ENCODE peak calls at places on chromosomes 6 and 20, in four cellular contexts. E is K562, X is A549, T is HepG2. P is an unnamed sample.

GRCh38 chr6:103699770-103700169 is 1159.9 kb downstream of the HACE1 start:
- DNase-seq in E (no peak), T (no peak), X (no peak), P (no peak)

GRCh38 chr6:129889580-129889979 is 28.5 kb upstream of the TMEM244 start:
- DNase-seq in X (no peak), E (no peak), T (no peak), P (no peak)

GRCh38 chr20:24969203-24970029 is 20.3 kb downstream of the CST7 start:
- DNase-seq in T (no peak), E (no peak), X (no peak), P (no peak)

GRCh38 chr6:156507656-156508055 is 269.5 kb upstream of the ARID1B start:
- DNase-seq in T (no peak), X (no peak), E (no peak), P (no peak)

GRCh38 chr20:63014710-63015109 is 7.9 kb upstream of the BHLHE23 start:
- DNase-seq in X (no peak), T (no peak), E (no peak), P (peak; percentile 74)

GRCh38 chr20:17611540-17612286 is 41.8 kb downstream of the DSTN start:
- DNase-seq in T (peak; percentile 65), E (no peak), X (peak; percentile 31), P (peak; percentile 61)

GRCh38 chr20:41738584-41739193 is 120.5 kb upstream of the CHD6 start:
- DNase-seq in T (peak; percentile 49), X (peak; percentile 29), E (peak; percentile 57), P (peak; percentile 71)

GRCh38 chr6:2770171-2770570 is 5.0 kb downstream of the WRNIP1 start:
- DNase-seq in E (peak; percentile 70), X (no peak), T (no peak), P (no peak)

GRCh38 chr6:53605543-53606235 is 59.9 kb downstream of the KLHL31 start:
- DNase-seq in X (no peak), E (no peak), T (no peak), P (no peak)

GRCh38 chr20:20860078-20860806 is 147.8 kb upstream of the RALGAPA2 start:
- DNase-seq in T (peak; percentile 87), E (peak; percentile 72), X (peak; percentile 92), P (peak; percentile 99)

GRCh38 chr6:163189609-163190008 is 224.9 kb upstream of the QKI start:
- DNase-seq in T (no peak), X (no peak), E (no peak), P (no peak)

GRCh38 chr20:25277941-25278521 is 30.1 kb downstream of the PYGB start:
- DNase-seq in T (no peak), X (no peak), E (no peak), P (peak; percentile 6)

GRCh38 chr6:93751969-93752368 is 332.6 kb upstream of the EPHA7 start:
- DNase-seq in E (no peak), T (no peak), X (no peak), P (no peak)

GRCh38 chr20:20233041-20233514 is 134.8 kb upstream of the INSM1 start:
- DNase-seq in E (no peak), X (no peak), T (no peak), P (no peak)

GRCh38 chr20:62890444-62890843 is 28.8 kb upstream of the TCFL5 start:
- DNase-seq in X (no peak), E (no peak), T (no peak), P (no peak)

GRCh38 chr6:147834377-147834776 is 325.9 kb downstream of the SAMD5 start:
- DNase-seq in T (no peak), X (no peak), E (no peak), P (no peak)

GRCh38 chr6:93017213-93017612 is 402.1 kb downstream of the EPHA7 start:
- DNase-seq in E (no peak), T (peak; percentile 2), X (no peak), P (peak; percentile 30)

GRCh38 chr6:317068-317451 is 24.8 kb downstream of the DUSP22 start:
- DNase-seq in T (no peak), X (no peak), E (no peak), P (no peak)

GRCh38 chr6:52089758-52090348 is 2.4 kb upstream of the PKHD1 start:
- DNase-seq in T (no peak), X (no peak), E (no peak), P (no peak)

GRCh38 chr6:13012271-13012670 is 295.7 kb downstream of the PHACTR1 start:
- DNase-seq in E (no peak), X (no peak), T (no peak), P (no peak)

GRCh38 chr6:162602759-162603158 is 124.8 kb downstream of the PRKN start:
- DNase-seq in E (no peak), X (no peak), T (no peak), P (no peak)

GRCh38 chr20:48710341-48711043 is 117.3 kb downstream of the PREX1 start:
- DNase-seq in X (no peak), T (no peak), E (no peak), P (no peak)

GRCh38 chr6:33007831-33008395 is 1.5 kb downstream of the HLA-DOA start:
- DNase-seq in T (no peak), E (no peak), X (no peak), P (no peak)

GRCh38 chr6:166763606-166764472 is 136.8 kb upstream of the RPS6KA2 start:
- DNase-seq in E (no peak), X (no peak), T (no peak), P (no peak)

GRCh38 chr6:15502451-15503345 is 160.1 kb downstream of the DTNBP1 start:
- DNase-seq in T (no peak), E (no peak), X (no peak), P (no peak)

GRCh38 chr6:168447741-168448140 is 6.8 kb downstream of the SMOC2 start:
- DNase-seq in X (no peak), E (no peak), T (no peak), P (no peak)

DNA sequence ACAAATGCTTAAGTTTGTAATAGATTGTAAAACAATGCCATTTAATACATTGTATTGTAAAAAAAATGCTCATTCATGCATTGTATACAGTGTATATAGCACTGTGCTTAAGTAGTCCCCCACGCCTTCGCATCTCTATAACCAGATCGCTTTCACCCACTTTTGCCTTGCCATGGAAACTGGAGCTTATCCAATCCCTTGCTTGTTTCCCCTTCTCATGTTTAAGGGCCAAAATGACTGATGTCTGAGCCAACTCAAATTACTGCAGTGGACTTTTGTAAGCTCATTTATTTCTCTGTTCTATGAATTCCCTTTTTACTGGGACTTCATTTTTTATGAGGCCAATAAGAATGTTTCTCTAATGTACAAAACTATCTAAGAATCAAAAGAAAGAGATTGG is 730.9 kb upstream of the GJE1 start:
- DNase-seq in E (no peak), T (no peak), X (no peak), P (no peak)
- TF ChIP-seq NR3C1 in E (no peak), T (no peak), X (no peak), P (no peak)

GRCh38 chr6:44102527-44102926 is 24.7 kb downstream of the MRPL14 start:
- DNase-seq in E (no peak), X (no peak), T (no peak), P (peak; percentile 45)
- TF ChIP-seq NR3C1 in E (no peak), X (no peak), T (no peak), P (no peak)

GRCh38 chr6:146429831-146430230 is 113.8 kb upstream of the RAB32 start:
- DNase-seq in E (no peak), X (no peak), T (no peak), P (no peak)

GRCh38 chr6:146434991-146435390 is 108.6 kb upstream of the RAB32 start:
- DNase-seq in E (no peak), X (no peak), T (no peak), P (no peak)

DNA sequence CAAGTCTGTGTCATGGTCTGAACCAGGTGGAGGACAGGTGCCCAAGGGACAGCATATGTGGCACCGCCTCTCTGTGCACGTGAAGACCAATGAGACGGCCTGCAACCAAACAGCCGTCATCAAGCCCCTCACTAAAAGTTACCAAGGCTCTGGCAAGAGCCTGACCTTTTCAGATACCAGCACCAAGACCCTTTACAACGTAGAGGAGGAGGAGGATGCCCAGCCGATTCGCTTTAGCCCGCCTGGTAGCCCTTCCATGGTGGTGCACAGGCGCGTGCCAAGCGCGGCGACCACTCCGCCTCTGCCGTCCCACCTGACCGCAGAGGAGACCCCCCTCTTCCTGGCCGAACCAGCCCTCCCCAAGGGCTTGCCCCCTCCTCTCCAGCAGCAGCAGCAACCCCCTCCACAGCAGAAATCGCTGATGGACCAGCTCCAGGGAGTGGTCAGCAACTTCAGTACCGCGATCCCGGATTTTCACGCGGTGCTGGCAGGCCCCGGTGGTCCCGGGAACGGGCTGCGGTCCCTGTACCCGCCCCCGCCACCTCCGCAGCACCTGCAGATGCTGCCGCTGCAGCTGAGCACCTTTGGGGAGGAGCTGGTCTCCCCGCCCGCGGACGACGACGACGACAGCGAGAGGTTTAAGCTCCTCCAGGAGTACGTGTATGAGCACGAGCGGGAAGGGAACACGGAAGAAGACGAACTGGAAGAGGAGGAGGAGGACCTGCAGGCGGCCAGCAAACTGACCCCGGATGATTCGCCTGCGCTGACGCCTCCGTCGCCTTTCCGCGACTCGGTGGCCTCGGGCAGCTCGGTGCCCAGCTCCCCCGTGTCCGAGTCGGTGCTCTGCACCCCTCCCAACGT is 109.5 kb upstream of the RAB32 start:
- DNase-seq in E (no peak), X (no peak), T (no peak), P (peak; percentile 53)
- TF ChIP-seq NR3C1 in E (no peak), X (no peak), T (no peak), P (no peak)

GRCh38 chr6:56475736-56476457 is 166.8 kb downstream of the DST start:
- DNase-seq in T (peak; percentile 7), E (no peak), X (no peak), P (no peak)
- TF ChIP-seq NR3C1 in T (no peak), E (no peak), X (no peak), P (no peak)

DNA sequence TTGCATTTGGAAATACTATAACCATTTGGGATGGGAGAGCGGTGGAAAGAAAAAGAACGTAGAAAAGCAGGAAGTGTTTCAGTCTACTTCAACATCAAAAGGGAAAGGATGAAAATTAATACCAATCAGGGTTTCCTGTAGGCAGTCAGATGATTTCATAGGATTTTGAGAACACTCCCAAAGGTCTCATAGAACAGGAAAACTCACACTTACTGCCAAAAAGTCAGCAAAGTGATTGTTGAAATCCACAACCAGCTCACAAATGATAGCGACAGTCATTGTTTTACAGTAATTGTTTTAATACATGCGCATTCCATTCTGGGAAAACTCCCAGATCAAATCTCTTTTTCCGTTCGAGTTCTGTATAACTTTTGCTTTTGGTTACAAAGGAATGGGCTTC is 5.3 kb upstream of the CNKSR3 start:
- DNase-seq in E (no peak), X (no peak), T (no peak), P (no peak)
- TF ChIP-seq NR3C1 in E (no peak), X (no peak), T (no peak), P (no peak)

P was measured in WTC11.